ENCODE peak calls at places on chromosomes 4 and X, in eight cellular contexts. One of them, this sample, is unnamed.

GRCh38 chr4:67568820-67569219 is 10.3 kb downstream of the STAP1 start:
- DNase-seq in lower leg skin: no peak
- DNase-seq in cardiac fibroblast: no peak
- DNase-seq in endothelial cell: no peak
- DNase-seq in fibroblast of lung: peak; percentile 57
- DNase-seq in NB4: no peak
- DNase-seq in B cell: no peak
- DNase-seq in astrocyte of the spinal cord: no peak
- DNase-seq in this sample: no peak

GRCh38 chrX:150934453-150934852 is 36.0 kb upstream of the CD99L2 start:
- DNase-seq in astrocyte of the spinal cord: peak; percentile 59
- DNase-seq in B cell: no peak
- DNase-seq in fibroblast of lung: peak; percentile 72
- DNase-seq in NB4: no peak
- DNase-seq in cardiac fibroblast: peak; percentile 34
- DNase-seq in endothelial cell: no peak
- DNase-seq in lower leg skin: no peak
- DNase-seq in this sample: no peak

GRCh38 chrX:24085133-24085532 is 30.4 kb downstream of the EIF2S3 start:
- DNase-seq in fibroblast of lung: no peak
- DNase-seq in cardiac fibroblast: no peak
- DNase-seq in astrocyte of the spinal cord: no peak
- DNase-seq in B cell: no peak
- DNase-seq in NB4: peak; percentile 10
- DNase-seq in endothelial cell: no peak
- DNase-seq in lower leg skin: no peak
- DNase-seq in this sample: no peak

GRCh38 chr4:41360214-41360910 is 103.6 kb downstream of the UCHL1 start:
- DNase-seq in astrocyte of the spinal cord: peak; percentile 36
- DNase-seq in cardiac fibroblast: peak; percentile 50
- DNase-seq in endothelial cell: peak; percentile 71
- DNase-seq in fibroblast of lung: peak; percentile 58
- DNase-seq in NB4: peak; percentile 29
- DNase-seq in B cell: no peak
- DNase-seq in lower leg skin: no peak
- DNase-seq in this sample: no peak

GRCh38 chrX:16594490-16594889 is 55.5 kb upstream of the S100G start:
- DNase-seq in B cell: no peak
- DNase-seq in lower leg skin: no peak
- DNase-seq in cardiac fibroblast: no peak
- DNase-seq in NB4: no peak
- DNase-seq in astrocyte of the spinal cord: no peak
- DNase-seq in endothelial cell: no peak
- DNase-seq in fibroblast of lung: no peak
- DNase-seq in this sample: no peak

GRCh38 chr4:7191546-7192251 is 639 bp upstream of the SORCS2 start:
- DNase-seq in B cell: no peak
- DNase-seq in lower leg skin: no peak
- DNase-seq in astrocyte of the spinal cord: no peak
- DNase-seq in fibroblast of lung: no peak
- DNase-seq in cardiac fibroblast: no peak
- DNase-seq in NB4: no peak
- DNase-seq in endothelial cell: no peak
- DNase-seq in this sample: no peak

GRCh38 chr4:140153744-140154571 is at the start of gene MAML3:
- DNase-seq in fibroblast of lung: peak; percentile 99
- DNase-seq in cardiac fibroblast: peak; percentile 99
- DNase-seq in endothelial cell: peak; percentile 97
- DNase-seq in astrocyte of the spinal cord: peak; percentile 98
- DNase-seq in NB4: peak; percentile 95
- DNase-seq in B cell: peak; percentile 71
- DNase-seq in lower leg skin: peak; percentile 92
- DNase-seq in this sample: peak; percentile 91

GRCh38 chr4:184216436-184217004 is 1.2 kb downstream of the ENPP6 start:
- DNase-seq in lower leg skin: no peak
- DNase-seq in cardiac fibroblast: no peak
- DNase-seq in NB4: no peak
- DNase-seq in astrocyte of the spinal cord: no peak
- DNase-seq in B cell: no peak
- DNase-seq in endothelial cell: no peak
- DNase-seq in fibroblast of lung: no peak
- DNase-seq in this sample: no peak

GRCh38 chrX:154019633-154020499 is at the start of gene IRAK1:
- DNase-seq in cardiac fibroblast: peak; percentile 69
- DNase-seq in astrocyte of the spinal cord: peak; percentile 41
- DNase-seq in lower leg skin: no peak
- DNase-seq in fibroblast of lung: peak; percentile 57
- DNase-seq in NB4: peak; percentile 77
- DNase-seq in B cell: peak; percentile 90
- DNase-seq in endothelial cell: peak; percentile 42
- DNase-seq in this sample: no peak

GRCh38 chr4:88147799-88148217 is 10.6 kb downstream of the ABCG2 start:
- DNase-seq in lower leg skin: no peak
- DNase-seq in B cell: no peak
- DNase-seq in cardiac fibroblast: no peak
- DNase-seq in fibroblast of lung: no peak
- DNase-seq in astrocyte of the spinal cord: no peak
- DNase-seq in endothelial cell: no peak
- DNase-seq in NB4: no peak
- DNase-seq in this sample: no peak

GRCh38 chr4:52799813-52800212 is 48.6 kb upstream of the ERVMER34-1 start:
- DNase-seq in endothelial cell: no peak
- DNase-seq in lower leg skin: no peak
- DNase-seq in astrocyte of the spinal cord: no peak
- DNase-seq in fibroblast of lung: no peak
- DNase-seq in NB4: no peak
- DNase-seq in cardiac fibroblast: no peak
- DNase-seq in B cell: no peak
- DNase-seq in this sample: no peak

GRCh38 chr4:25970691-25971427 is 56.8 kb downstream of the SMIM20 start:
- DNase-seq in B cell: no peak
- DNase-seq in NB4: no peak
- DNase-seq in cardiac fibroblast: peak; percentile 45
- DNase-seq in lower leg skin: no peak
- DNase-seq in endothelial cell: no peak
- DNase-seq in fibroblast of lung: peak; percentile 52
- DNase-seq in astrocyte of the spinal cord: peak; percentile 72
- DNase-seq in this sample: no peak

GRCh38 chrX:24846551-24847170 is 152.9 kb downstream of the POLA1 start:
- DNase-seq in lower leg skin: no peak
- DNase-seq in NB4: no peak
- DNase-seq in fibroblast of lung: peak; percentile 12
- DNase-seq in endothelial cell: no peak
- DNase-seq in B cell: no peak
- DNase-seq in astrocyte of the spinal cord: no peak
- DNase-seq in cardiac fibroblast: peak; percentile 63
- DNase-seq in this sample: no peak

GRCh38 chrX:130770615-130771014 is 132.4 kb downstream of the ENOX2 start:
- DNase-seq in lower leg skin: no peak
- DNase-seq in endothelial cell: no peak
- DNase-seq in B cell: no peak
- DNase-seq in cardiac fibroblast: peak; percentile 78
- DNase-seq in astrocyte of the spinal cord: peak; percentile 77
- DNase-seq in fibroblast of lung: peak; percentile 88
- DNase-seq in NB4: peak; percentile 2
- DNase-seq in this sample: no peak

GRCh38 chrX:129980540-129981206 is 1.8 kb upstream of the BCORL1 start:
- DNase-seq in lower leg skin: no peak
- DNase-seq in astrocyte of the spinal cord: no peak
- DNase-seq in fibroblast of lung: peak; percentile 16
- DNase-seq in NB4: peak; percentile 66
- DNase-seq in B cell: peak; percentile 66
- DNase-seq in endothelial cell: no peak
- DNase-seq in cardiac fibroblast: peak; percentile 38
- DNase-seq in this sample: no peak

GRCh38 chrX:103686199-103687072 is at the start of gene MORF4L2:
- DNase-seq in endothelial cell: peak; percentile 67
- DNase-seq in astrocyte of the spinal cord: peak; percentile 99
- DNase-seq in B cell: peak; percentile 59
- DNase-seq in fibroblast of lung: peak; percentile 99
- DNase-seq in lower leg skin: peak; percentile 94
- DNase-seq in NB4: peak; percentile 96
- DNase-seq in cardiac fibroblast: peak; percentile 99
- DNase-seq in this sample: peak; percentile 98

GRCh38 chr4:128424524-128425195 is 137.0 kb upstream of the PGRMC2 start:
- DNase-seq in B cell: no peak
- DNase-seq in astrocyte of the spinal cord: no peak
- DNase-seq in cardiac fibroblast: peak; percentile 76
- DNase-seq in fibroblast of lung: peak; percentile 40
- DNase-seq in lower leg skin: peak; percentile 42
- DNase-seq in endothelial cell: no peak
- DNase-seq in NB4: no peak
- DNase-seq in this sample: peak; percentile 8

GRCh38 chrX:106415276-106415895 is 196.4 kb upstream of the RADX start:
- DNase-seq in astrocyte of the spinal cord: peak; percentile 26
- DNase-seq in lower leg skin: no peak
- DNase-seq in cardiac fibroblast: peak; percentile 26
- DNase-seq in endothelial cell: peak; percentile 3
- DNase-seq in NB4: peak; percentile 16
- DNase-seq in B cell: peak; percentile 17
- DNase-seq in fibroblast of lung: peak; percentile 6
- DNase-seq in this sample: no peak

DNA sequence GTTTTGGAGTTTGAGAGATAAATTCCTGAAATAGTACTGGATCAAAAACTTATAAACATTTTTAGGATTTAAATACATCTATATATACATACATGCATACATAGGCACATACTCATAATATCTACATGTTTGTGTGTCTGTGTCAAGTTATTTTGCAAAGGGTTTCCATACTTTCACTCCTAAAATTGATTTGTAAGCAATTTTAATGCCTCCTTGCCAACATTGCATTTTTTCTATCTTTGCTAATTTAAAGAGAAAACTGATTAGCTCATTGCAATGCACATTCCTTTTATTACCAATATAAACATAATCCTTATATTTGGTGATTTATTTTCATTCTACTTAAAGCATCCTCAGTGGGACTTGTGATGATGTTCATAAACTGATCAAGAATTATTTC is 258.3 kb downstream of the FRMPD4 start:
- DNase-seq in endothelial cell: no peak
- DNase-seq in fibroblast of lung: no peak
- DNase-seq in cardiac fibroblast: no peak
- DNase-seq in NB4: no peak
- DNase-seq in astrocyte of the spinal cord: no peak
- DNase-seq in lower leg skin: no peak
- DNase-seq in B cell: no peak
- DNase-seq in this sample: no peak
- TF ChIP-seq CTCF in endothelial cell: no peak
- TF ChIP-seq CTCF in fibroblast of lung: no peak
- TF ChIP-seq CTCF in cardiac fibroblast: no peak
- TF ChIP-seq CTCF in NB4: no peak
- TF ChIP-seq CTCF in astrocyte of the spinal cord: no peak
- TF ChIP-seq CTCF in lower leg skin: no peak
- TF ChIP-seq CTCF in B cell: no peak
- TF ChIP-seq CTCF in this sample: no peak

GRCh38 chrX:112148397-112148796 is 65.8 kb upstream of the TRPC5 start:
- DNase-seq in lower leg skin: no peak
- DNase-seq in cardiac fibroblast: no peak
- DNase-seq in fibroblast of lung: no peak
- DNase-seq in NB4: no peak
- DNase-seq in astrocyte of the spinal cord: no peak
- DNase-seq in endothelial cell: no peak
- DNase-seq in B cell: no peak
- DNase-seq in this sample: no peak

GRCh38 chrX:112147206-112147605 is 64.6 kb upstream of the TRPC5 start:
- DNase-seq in B cell: no peak
- DNase-seq in NB4: peak; percentile 32
- DNase-seq in cardiac fibroblast: peak; percentile 0
- DNase-seq in endothelial cell: peak; percentile 6
- DNase-seq in lower leg skin: no peak
- DNase-seq in astrocyte of the spinal cord: no peak
- DNase-seq in fibroblast of lung: peak; percentile 0
- DNase-seq in this sample: no peak
- TF ChIP-seq CTCF in B cell: no peak
- TF ChIP-seq CTCF in NB4: peak; percentile 44
- TF ChIP-seq CTCF in cardiac fibroblast: no peak
- TF ChIP-seq CTCF in endothelial cell: peak; percentile 45
- TF ChIP-seq CTCF in lower leg skin: no peak
- TF ChIP-seq CTCF in astrocyte of the spinal cord: peak; percentile 40
- TF ChIP-seq CTCF in fibroblast of lung: no peak
- TF ChIP-seq CTCF in this sample: peak; percentile 41

GRCh38 chrX:155218777-155219176 is 2.5 kb downstream of the VBP1 start:
- DNase-seq in endothelial cell: no peak
- DNase-seq in B cell: no peak
- DNase-seq in cardiac fibroblast: no peak
- DNase-seq in astrocyte of the spinal cord: no peak
- DNase-seq in fibroblast of lung: no peak
- DNase-seq in lower leg skin: no peak
- DNase-seq in NB4: no peak
- DNase-seq in this sample: no peak

GRCh38 chrX:155213731-155214130 is 2.5 kb upstream of the VBP1 start:
- DNase-seq in NB4: no peak
- DNase-seq in fibroblast of lung: no peak
- DNase-seq in B cell: no peak
- DNase-seq in astrocyte of the spinal cord: no peak
- DNase-seq in cardiac fibroblast: no peak
- DNase-seq in endothelial cell: no peak
- DNase-seq in lower leg skin: no peak
- DNase-seq in this sample: no peak

GRCh38 chrX:155215443-155216178 is 649 bp upstream of the VBP1 start:
- DNase-seq in B cell: no peak
- DNase-seq in astrocyte of the spinal cord: peak; percentile 1
- DNase-seq in endothelial cell: no peak
- DNase-seq in cardiac fibroblast: no peak
- DNase-seq in lower leg skin: no peak
- DNase-seq in fibroblast of lung: no peak
- DNase-seq in NB4: peak; percentile 20
- DNase-seq in this sample: no peak

GRCh38 chrX:155216179-155216939 is at the start of gene VBP1:
- DNase-seq in B cell: peak; percentile 88
- DNase-seq in fibroblast of lung: peak; percentile 97
- DNase-seq in astrocyte of the spinal cord: peak; percentile 95
- DNase-seq in NB4: peak; percentile 97
- DNase-seq in lower leg skin: peak; percentile 91
- DNase-seq in cardiac fibroblast: peak; percentile 97
- DNase-seq in endothelial cell: peak; percentile 78
- DNase-seq in this sample: peak; percentile 92

GRCh38 chrX:155216940-155217450 is 735 bp downstream of the VBP1 start:
- DNase-seq in fibroblast of lung: no peak
- DNase-seq in B cell: no peak
- DNase-seq in cardiac fibroblast: peak; percentile 16
- DNase-seq in endothelial cell: no peak
- DNase-seq in lower leg skin: no peak
- DNase-seq in astrocyte of the spinal cord: no peak
- DNase-seq in NB4: no peak
- DNase-seq in this sample: no peak
- TF ChIP-seq CTCF in fibroblast of lung: no peak
- TF ChIP-seq CTCF in B cell: no peak
- TF ChIP-seq CTCF in cardiac fibroblast: no peak
- TF ChIP-seq CTCF in endothelial cell: peak; percentile 35
- TF ChIP-seq CTCF in lower leg skin: no peak
- TF ChIP-seq CTCF in astrocyte of the spinal cord: no peak
- TF ChIP-seq CTCF in NB4: no peak
- TF ChIP-seq CTCF in this sample: no peak

DNA sequence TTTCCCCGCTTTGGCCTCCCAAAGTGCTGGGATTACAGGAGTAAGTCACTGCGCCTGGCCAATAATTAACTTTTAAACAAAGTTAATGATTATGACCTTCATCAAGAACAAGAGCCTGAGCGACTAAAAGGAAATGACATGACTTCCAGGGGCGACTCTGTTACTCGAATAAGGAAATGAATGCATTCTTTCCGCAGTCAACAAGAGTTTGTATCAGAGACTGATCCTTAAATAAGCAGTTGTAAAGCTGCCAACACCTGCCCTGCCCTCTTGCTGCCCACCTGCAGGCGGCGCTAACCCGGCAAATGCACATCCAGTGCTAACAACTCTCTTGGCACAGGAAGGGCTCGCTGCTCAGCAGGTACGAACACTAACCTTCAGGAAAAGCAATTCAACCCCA is 27.3 kb downstream of the WDR1 start:
- DNase-seq in fibroblast of lung: no peak
- DNase-seq in astrocyte of the spinal cord: no peak
- DNase-seq in cardiac fibroblast: no peak
- DNase-seq in lower leg skin: no peak
- DNase-seq in B cell: no peak
- DNase-seq in NB4: peak; percentile 21
- DNase-seq in endothelial cell: peak; percentile 26
- DNase-seq in this sample: no peak
- TF ChIP-seq CTCF in fibroblast of lung: peak; percentile 35
- TF ChIP-seq CTCF in astrocyte of the spinal cord: peak; percentile 47
- TF ChIP-seq CTCF in cardiac fibroblast: peak; percentile 44
- TF ChIP-seq CTCF in lower leg skin: no peak
- TF ChIP-seq CTCF in B cell: peak; percentile 42
- TF ChIP-seq CTCF in NB4: peak; percentile 46
- TF ChIP-seq CTCF in endothelial cell: peak; percentile 38
- TF ChIP-seq CTCF in this sample: peak; percentile 15

This sample was measured in AG09319.